ENCODE peak calls at places on chromosome 7, in ten cellular contexts. P, Z, G, S, V, H, L, I, Q and N are unnamed samples.

GRCh38 chr7:87876040-87876758 is at the start of the genes DBF4 and SLC25A40:
- DNase-seq in S (peak), Q (peak), I (peak), Z (peak), H (peak), V (peak), G (peak), L (peak), P (peak), N (peak)

GRCh38 chr7:55342216-55342871 is 22.8 kb upstream of the LANCL2 start:
- DNase-seq in Q (no peak), P (no peak), V (no peak), G (no peak), L (no peak), Z (no peak), H (no peak), I (no peak), S (no peak), N (no peak)

GRCh38 chr7:73985737-73986141 is 42.2 kb upstream of the ELN start:
- DNase-seq in P (no peak), S (no peak), V (peak), I (no peak), Q (no peak), G (no peak), L (no peak), H (no peak), Z (no peak), N (peak)

GRCh38 chr7:34236839-34237492 is 331.6 kb downstream of the BMPER start:
- DNase-seq in Z (no peak), V (no peak), P (no peak), G (no peak), S (no peak), Q (no peak), L (no peak), H (no peak), I (no peak), N (no peak)

GRCh38 chr7:83077328-83077727 is 85.4 kb downstream of the PCLO start:
- DNase-seq in P (no peak), Z (no peak), H (no peak), V (no peak), L (no peak), I (no peak), Q (no peak), S (no peak), G (no peak), N (no peak)

GRCh38 chr7:16528520-16528919 is 1.9 kb downstream of the LRRC72 start:
- DNase-seq in S (no peak), G (no peak), L (no peak), P (no peak), Q (no peak), H (no peak), Z (no peak), V (no peak), I (no peak), N (no peak)

GRCh38 chr7:1694981-1695511 is 25.0 kb downstream of the ELFN1 start:
- DNase-seq in G (peak), P (peak), L (no peak), I (no peak), Z (no peak), S (no peak), H (no peak), V (peak), Q (no peak), N (no peak)

GRCh38 chr7:88357295-88357694 is 50.6 kb upstream of the STEAP4 start:
- DNase-seq in Z (no peak), L (no peak), G (no peak), H (no peak), V (peak), Q (no peak), P (no peak), S (no peak), I (no peak), N (no peak)

GRCh38 chr7:20219446-20220292 is 2.5 kb upstream of the MACC1 start:
- DNase-seq in Q (no peak), L (peak), I (no peak), H (peak), G (peak), Z (peak), S (peak), P (peak), V (peak), N (no peak)

GRCh38 chr7:36863901-36864701 is 139.8 kb upstream of the AOAH start:
- DNase-seq in I (no peak), H (no peak), P (no peak), V (no peak), Q (no peak), Z (no peak), G (no peak), S (no peak), L (no peak), N (peak)

GRCh38 chr7:55366461-55367138 is 1.5 kb downstream of the LANCL2 start:
- DNase-seq in P (no peak), V (no peak), Q (peak), Z (no peak), G (no peak), I (no peak), S (peak), L (no peak), H (no peak), N (peak)

GRCh38 chr7:19117081-19117869 is at the start of gene TWIST1:
- DNase-seq in I (no peak), V (peak), L (peak), Z (no peak), G (peak), H (peak), S (peak), P (peak), Q (peak), N (peak)

GRCh38 chr7:36777062-36777461 is 52.8 kb upstream of the AOAH start:
- DNase-seq in H (no peak), V (no peak), L (no peak), S (no peak), Z (no peak), I (no peak), P (no peak), G (no peak), Q (no peak), N (no peak)

GRCh38 chr7:126840869-126841268 is 411.9 kb downstream of the GRM8 start:
- DNase-seq in L (no peak), I (no peak), P (no peak), V (no peak), Q (peak), H (no peak), S (peak), Z (no peak), G (no peak), N (peak)

GRCh38 chr7:7772385-7772784 is 54.0 kb upstream of the RPA3 start:
- DNase-seq in Z (no peak), G (no peak), S (peak), L (no peak), Q (peak), H (peak), P (no peak), V (no peak), I (no peak), N (peak)

GRCh38 chr7:29115130-29115529 is 31.2 kb downstream of the CPVL start:
- DNase-seq in I (no peak), V (no peak), Z (no peak), G (no peak), L (no peak), Q (peak), S (no peak), P (no peak), H (no peak), N (no peak)

GRCh38 chr7:108423089-108423989 is 32.9 kb downstream of the NRCAM start:
- DNase-seq in S (no peak), L (no peak), G (no peak), I (no peak), V (no peak), P (no peak), Z (no peak), Q (no peak), H (no peak), N (no peak)

GRCh38 chr7:6462094-6462493 is 14.3 kb upstream of the DAGLB start:
- DNase-seq in L (no peak), P (no peak), H (no peak), Z (no peak), I (no peak), V (no peak), G (no peak), S (no peak), Q (no peak), N (no peak)